ENCODE peak calls at places on chromosomes 2 and 18, in six cellular contexts. Q is AG10803, G is transverse colon, X is cardiac fibroblast, I is glutamatergic neuron, U is tibial nerve. R is an unnamed sample.

GRCh38 chr18:77544792-77545191 is 295.1 kb downstream of the GALR1 start:
- DNase-seq in G (no peak), I (no peak), Q (no peak), X (no peak), U (no peak), R (no peak)

GRCh38 chr2:175490306-175490705 is 308.8 kb upstream of the ATP5MC3 start:
- DNase-seq in X (no peak), I (no peak), Q (no peak), G (no peak), U (no peak), R (no peak)

GRCh38 chr2:17104454-17104853 is 413.8 kb downstream of the RAD51AP2 start:
- DNase-seq in I (no peak), U (no peak), Q (peak), G (no peak), X (peak), R (peak)

GRCh38 chr2:108189316-108189715 is 50.5 kb upstream of the SULT1C3 start:
- DNase-seq in I (no peak), X (peak), G (no peak), Q (peak), U (no peak), R (no peak)

GRCh38 chr2:45412754-45413379 is 198.2 kb downstream of the SRBD1 start:
- DNase-seq in U (no peak), G (no peak), Q (peak), X (peak), I (no peak), R (no peak)

GRCh38 chr2:220847587-220847986 is 724.5 kb downstream of the EPHA4 start:
- DNase-seq in G (no peak), U (no peak), Q (peak), I (no peak), X (peak), R (no peak)

GRCh38 chr2:165803123-165803760 is 9.2 kb upstream of the GALNT3 start:
- DNase-seq in Q (no peak), U (no peak), X (peak), I (no peak), G (peak), R (no peak)

GRCh38 chr2:213285404-213285803 is 1.1 kb downstream of the SPAG16 start:
- DNase-seq in X (no peak), G (no peak), Q (no peak), U (no peak), I (no peak), R (no peak)

GRCh38 chr2:119701352-119701751 is 22.4 kb downstream of the TMEM177 start:
- DNase-seq in G (no peak), I (no peak), X (no peak), U (no peak), Q (no peak), R (no peak)

GRCh38 chr2:70321377-70321776 is 19.5 kb upstream of the FAM136A start:
- DNase-seq in Q (peak), G (no peak), I (no peak), U (no peak), X (no peak), R (no peak)

GRCh38 chr2:200888719-200889625 is at the start of the genes NIF3L1 and PPIL3:
- DNase-seq in G (peak), I (peak), X (peak), Q (peak), U (peak), R (peak)

GRCh38 chr2:97785818-97786217 is 72.4 kb downstream of the ZAP70 start:
- DNase-seq in I (no peak), X (peak), G (no peak), U (no peak), Q (peak), R (no peak)

GRCh38 chr18:32714571-32715148 is 58.2 kb downstream of the KLHL14 start:
- DNase-seq in I (peak), U (no peak), G (peak), Q (peak), X (peak), R (peak)

GRCh38 chr18:24600076-24600654 is 139.7 kb downstream of the HRH4 start:
- DNase-seq in Q (peak), I (no peak), X (peak), G (no peak), U (no peak), R (peak)

GRCh38 chr2:239121600-239122012 is 273.7 kb downstream of the TWIST2 start:
- DNase-seq in Q (no peak), G (no peak), X (no peak), U (peak), I (no peak), R (no peak)

GRCh38 chr2:46393352-46393820 is 86.0 kb upstream of the TMEM247 start:
- DNase-seq in U (no peak), Q (no peak), G (no peak), I (no peak), X (no peak), R (no peak)

GRCh38 chr2:176122633-176123482 is at the start of gene HOXD9:
- DNase-seq in X (no peak), G (peak), U (peak), I (peak), Q (peak), R (no peak)

GRCh38 chr2:46296216-46296839 is 879 bp upstream of the EPAS1 start:
- DNase-seq in U (peak), I (peak), X (no peak), G (peak), Q (peak), R (peak)

GRCh38 chr18:51659781-51660180 is 462.3 kb upstream of the MEX3C start:
- DNase-seq in Q (no peak), U (no peak), X (no peak), I (no peak), G (no peak), R (no peak)

GRCh38 chr2:26704441-26704977 is 12.0 kb downstream of the KCNK3 start:
- DNase-seq in I (no peak), G (no peak), X (peak), U (no peak), Q (peak), R (no peak)

GRCh38 chr2:157476915-157477709 is 33.2 kb upstream of the CYTIP start:
- DNase-seq in U (no peak), X (peak), G (no peak), Q (no peak), I (no peak), R (no peak)

GRCh38 chr2:236968101-236968886 is 117.4 kb upstream of the COPS8 start:
- DNase-seq in U (no peak), G (peak), X (no peak), Q (no peak), I (no peak), R (peak)

GRCh38 chr2:159262226-159262625 is 24.3 kb downstream of the WDSUB1 start:
- DNase-seq in U (no peak), I (no peak), G (no peak), Q (peak), X (no peak), R (no peak)

GRCh38 chr2:137117385-137117784 is 352.0 kb downstream of the THSD7B start:
- DNase-seq in X (peak), U (no peak), Q (peak), I (no peak), G (no peak), R (no peak)

GRCh38 chr2:207474871-207475485 is 54.8 kb upstream of the CREB1 start:
- DNase-seq in X (peak), G (no peak), I (no peak), U (no peak), Q (peak), R (peak)

GRCh38 chr2:23207871-23208270 is 177.1 kb upstream of the KLHL29 start:
- DNase-seq in Q (no peak), G (peak), I (no peak), X (no peak), U (no peak), R (no peak)

GRCh38 chr2:23204650-23205049 is 180.3 kb upstream of the KLHL29 start:
- DNase-seq in X (no peak), U (no peak), I (no peak), Q (no peak), G (no peak), R (no peak)

GRCh38 chr2:23206652-23207051 is 178.3 kb upstream of the KLHL29 start:
- DNase-seq in I (no peak), Q (no peak), X (no peak), U (no peak), G (no peak), R (no peak)

GRCh38 chr2:23209059-23209458 is 175.9 kb upstream of the KLHL29 start:
- DNase-seq in U (no peak), Q (no peak), G (no peak), X (no peak), I (no peak), R (no peak)

DNA sequence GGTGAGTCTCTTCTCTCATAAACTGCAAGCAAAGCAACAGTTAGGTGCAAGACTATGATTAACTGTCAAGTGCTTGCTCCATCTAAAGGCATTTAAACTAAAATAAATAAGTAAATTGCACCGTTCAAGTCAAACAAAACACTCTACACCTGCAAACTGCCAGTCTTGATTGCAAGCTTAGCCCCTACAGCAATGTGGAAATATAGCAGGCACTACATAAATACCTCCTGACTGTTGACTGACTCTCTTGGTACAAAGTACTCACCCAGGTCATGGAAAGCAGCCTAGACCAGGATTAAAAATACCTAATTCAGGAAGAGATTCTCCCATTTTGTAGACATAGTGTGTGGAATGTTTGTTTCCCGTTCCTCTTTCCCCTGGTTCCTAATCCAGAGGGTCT is 176.6 kb upstream of the KLHL29 start:
- DNase-seq in I (no peak), G (no peak), U (no peak), Q (no peak), X (no peak), R (no peak)
- TF ChIP-seq CTCF in I (no peak), G (no peak), U (no peak), Q (no peak), X (no peak), R (no peak)

GRCh38 chr18:12046751-12047335 is 46.8 kb upstream of the ANKRD62 start:
- DNase-seq in X (no peak), Q (no peak), U (no peak), G (no peak), I (no peak), R (no peak)
- TF ChIP-seq CTCF in X (peak), Q (no peak), U (no peak), G (no peak), I (no peak), R (no peak)

GRCh38 chr2:109349555-109350430 is 220.8 kb downstream of the SH3RF3 start:
- DNase-seq in X (no peak), U (no peak), Q (no peak), G (no peak), I (no peak), R (no peak)
- TF ChIP-seq CTCF in X (peak), U (no peak), Q (peak), G (no peak), I (peak), R (no peak)

GRCh38 chr2:102758433-102758832 is 3.4 kb upstream of the TMEM182 start:
- DNase-seq in U (no peak), I (no peak), X (no peak), Q (no peak), G (no peak), R (no peak)
- TF ChIP-seq CTCF in U (no peak), I (no peak), X (no peak), Q (no peak), G (no peak), R (no peak)

DNA sequence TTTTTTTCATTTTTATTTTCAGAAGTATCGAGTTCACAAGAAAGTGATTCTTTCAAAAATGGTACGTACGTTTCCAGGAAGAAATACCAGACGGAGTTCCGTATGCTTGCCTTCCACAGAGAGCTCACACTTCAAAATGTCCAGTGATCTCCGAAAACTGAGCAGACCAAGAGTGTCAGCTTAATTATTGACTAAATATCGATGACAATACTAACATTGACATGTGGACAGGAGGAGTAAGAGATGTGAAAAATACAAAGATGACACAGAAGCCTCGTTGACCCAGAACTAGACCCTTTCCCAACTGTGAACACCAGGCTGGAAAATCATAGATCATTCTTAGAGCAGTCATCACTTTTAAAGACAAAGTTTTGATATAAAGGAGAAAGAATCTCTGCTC is 440.0 kb upstream of the POU3F3 start:
- DNase-seq in G (no peak), I (no peak), Q (no peak), U (no peak), X (no peak), R (no peak)
- TF ChIP-seq CTCF in G (no peak), I (no peak), Q (no peak), U (no peak), X (no peak), R (no peak)

GRCh38 chr18:13982136-13982535 is 66.8 kb upstream of the MC2R start:
- DNase-seq in Q (no peak), I (peak), G (no peak), X (no peak), U (no peak), R (no peak)
- TF ChIP-seq CTCF in Q (no peak), I (no peak), G (no peak), X (no peak), U (no peak), R (no peak)

DNA sequence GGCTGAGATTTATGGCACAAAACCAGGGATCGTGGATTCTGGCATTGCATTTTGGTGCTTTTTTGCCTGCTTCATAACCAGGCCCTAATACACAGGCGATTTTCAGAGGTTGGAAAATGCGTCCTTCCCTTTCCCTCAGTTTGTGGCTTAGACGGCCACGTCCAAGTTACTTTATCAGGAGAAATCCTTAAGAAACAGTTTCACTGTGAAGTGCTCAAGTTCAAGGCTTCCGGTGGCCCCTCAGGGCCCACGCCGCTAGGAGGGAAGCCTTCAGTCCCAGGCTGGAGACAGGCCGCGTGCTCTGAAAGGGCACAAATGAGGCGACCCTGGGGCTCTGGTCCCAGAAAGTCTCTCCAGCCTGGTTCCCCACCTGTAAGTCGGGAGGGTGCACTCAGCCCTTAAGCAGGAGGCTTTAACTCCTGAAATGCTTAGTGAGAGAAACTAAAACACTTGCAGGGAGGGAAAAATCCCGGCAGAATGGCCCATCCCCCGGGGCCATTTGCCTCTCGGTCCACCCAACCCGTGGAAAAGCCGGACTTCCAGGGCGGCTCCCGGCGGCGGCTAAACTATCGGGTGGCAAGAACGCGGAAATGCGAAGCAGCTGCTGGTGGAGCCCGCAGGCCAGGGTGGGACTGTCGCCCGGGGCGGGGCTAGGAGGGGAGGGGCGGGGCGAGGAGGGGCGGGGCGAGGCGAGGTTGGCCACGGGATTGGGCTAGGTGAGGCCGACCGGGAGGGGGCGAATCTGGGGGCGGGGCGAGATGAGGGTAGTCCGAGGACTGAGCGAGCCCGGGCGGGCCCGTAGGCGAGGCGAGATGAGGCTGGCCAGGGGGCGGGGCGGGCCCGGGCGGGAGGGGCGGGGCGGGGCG is 574 bp upstream of the SLC66A3 start:
- DNase-seq in Q (peak), X (peak), G (peak), U (peak), I (peak), R (peak)
- TF ChIP-seq CTCF in Q (no peak), X (no peak), G (no peak), U (no peak), I (no peak), R (no peak)

GRCh38 chr2:6877402-6878305 is at the start of gene RSAD2:
- DNase-seq in G (peak), I (no peak), Q (peak), U (no peak), X (peak), R (no peak)
- TF ChIP-seq CTCF in G (no peak), I (no peak), Q (no peak), U (no peak), X (no peak), R (no peak)

GRCh38 chr2:173749315-173749714 is 215.9 kb downstream of the SP3 start:
- DNase-seq in X (peak), U (no peak), I (no peak), Q (peak), G (no peak), R (no peak)

GRCh38 chr2:173751245-173751975 is 213.8 kb downstream of the SP3 start:
- DNase-seq in U (no peak), G (no peak), X (no peak), Q (no peak), I (no peak), R (no peak)

GRCh38 chr2:173752152-173752551 is 213.0 kb downstream of the SP3 start:
- DNase-seq in Q (peak), I (no peak), G (no peak), X (peak), U (no peak), R (no peak)

GRCh38 chr2:173750831-173751230 is 214.3 kb downstream of the SP3 start:
- DNase-seq in I (no peak), Q (no peak), G (no peak), U (no peak), X (no peak), R (no peak)

DNA sequence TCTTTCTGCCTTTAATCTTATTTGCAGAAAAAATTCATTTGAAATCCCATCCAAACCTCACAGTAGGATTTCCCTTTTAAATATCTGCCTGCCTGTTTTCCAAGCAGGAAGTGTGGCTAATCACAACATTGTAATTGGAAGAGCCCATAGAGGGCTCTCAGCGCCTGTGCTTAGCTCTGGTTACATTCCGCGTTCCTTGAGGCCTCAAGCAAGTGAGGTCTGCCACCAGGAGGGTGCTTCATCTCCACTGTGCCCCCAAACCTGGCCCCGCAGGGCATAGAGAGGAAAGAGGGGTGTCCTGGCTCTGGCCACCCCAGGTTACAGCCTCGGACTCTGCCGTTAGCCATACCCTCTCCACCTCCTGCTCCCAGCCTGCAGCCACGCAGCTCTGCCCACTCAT is 214.8 kb downstream of the SP3 start:
- DNase-seq in I (peak), G (no peak), X (peak), U (no peak), Q (peak), R (no peak)
- TF ChIP-seq CTCF in I (no peak), G (no peak), X (no peak), U (no peak), Q (peak), R (no peak)

GRCh38 chr2:172134270-172134669 is 31.6 kb upstream of the DLX2 start:
- DNase-seq in G (no peak), U (no peak), I (no peak), Q (no peak), X (no peak), R (no peak)
- TF ChIP-seq CTCF in G (no peak), U (no peak), I (no peak), Q (no peak), X (peak), R (no peak)

R was measured in GM20000.